ENCODE peak calls at places on chromosome 19, in ten cellular contexts. X is AG09309, W is brain microvascular endothelial cell, A is choroid plexus epithelial cell, P is SK-N-SH, V is body of pancreas, R is hepatocyte, U is Panc1, K is cardiac muscle cell, Y is AG10803. H is an unnamed sample.
A peak's percentile ranks its signal among the peaks of the same experiment; 100 is the strongest.

GRCh38 chr19:5572556-5573286 is 5.0 kb upstream of the TINCR start:
- DNase-seq in X (no peak), W (no peak), A (no peak), P (peak; percentile 15), V (no peak), R (no peak), U (no peak), K (no peak), Y (no peak), H (no peak)

GRCh38 chr19:35756373-35757230 is at the start of gene HSPB6:
- DNase-seq in X (no peak), W (peak; percentile 29), A (peak; percentile 86), P (no peak), V (no peak), R (peak; percentile 75), U (no peak), K (peak; percentile 83), Y (peak; percentile 60), H (no peak)

GRCh38 chr19:41325947-41326706 is 16.2 kb downstream of the CCDC97 start:
- DNase-seq in X (no peak), W (peak; percentile 88), A (peak; percentile 84), P (peak; percentile 81), V (peak; percentile 41), R (peak; percentile 58), U (no peak), K (peak; percentile 57), Y (peak; percentile 85), H (no peak)

GRCh38 chr19:45047188-45047797 is 8.4 kb downstream of the CLASRP start:
- DNase-seq in X (no peak), W (no peak), A (no peak), P (no peak), V (no peak), R (no peak), U (no peak), K (no peak), Y (no peak), H (no peak)

GRCh38 chr19:42248270-42249148 is 6.1 kb upstream of the GSK3A start:
- DNase-seq in X (no peak), W (no peak), A (no peak), P (no peak), V (no peak), R (no peak), U (no peak), K (no peak), Y (no peak), H (no peak)

GRCh38 chr19:13026478-13026999 is 31.3 kb downstream of the NFIX start:
- DNase-seq in X (no peak), W (no peak), A (no peak), P (no peak), V (peak; percentile 80), R (peak; percentile 46), U (no peak), K (peak; percentile 45), Y (peak; percentile 60), H (no peak)

GRCh38 chr19:40443930-40444180 is 280 bp downstream of the SERTAD3 start:
- DNase-seq in X (no peak), W (no peak), A (peak; percentile 43), P (no peak), V (no peak), R (no peak), U (no peak), K (no peak), Y (peak; percentile 16), H (no peak)

GRCh38 chr19:35249848-35250711 is 1.3 kb downstream of the LSR start:
- DNase-seq in X (no peak), W (no peak), A (no peak), P (no peak), V (no peak), R (no peak), U (no peak), K (no peak), Y (no peak), H (no peak)

GRCh38 chr19:23093832-23094231 is 23.0 kb upstream of the ZNF730 start:
- DNase-seq in X (no peak), W (no peak), A (no peak), P (no peak), V (no peak), R (no peak), U (no peak), K (no peak), Y (no peak), H (no peak)

GRCh38 chr19:13839938-13840750 is 36.8 kb upstream of the NANOS3 start:
- DNase-seq in X (no peak), W (no peak), A (no peak), P (no peak), V (peak; percentile 40), R (peak; percentile 28), U (no peak), K (peak; percentile 40), Y (peak; percentile 61), H (no peak)

GRCh38 chr19:23475477-23475876 is 80.2 kb upstream of the ZNF91 start:
- DNase-seq in X (no peak), W (no peak), A (no peak), P (no peak), V (no peak), R (no peak), U (no peak), K (no peak), Y (no peak), H (no peak)

GRCh38 chr19:18046066-18046718 is 38.2 kb downstream of the ARRDC2 start:
- DNase-seq in X (peak; percentile 41), W (peak; percentile 59), A (peak; percentile 67), P (no peak), V (peak; percentile 43), R (no peak), U (no peak), K (peak; percentile 55), Y (peak; percentile 73), H (no peak)

GRCh38 chr19:42024622-42025111 is 30.6 kb upstream of the ATP1A3 start:
- DNase-seq in X (peak; percentile 43), W (no peak), A (no peak), P (no peak), V (peak; percentile 31), R (peak; percentile 54), U (no peak), K (peak; percentile 72), Y (peak; percentile 90), H (peak; percentile 14)

GRCh38 chr19:14804755-14805154 is 26.4 kb upstream of the ADGRE2 start:
- DNase-seq in X (no peak), W (no peak), A (peak; percentile 37), P (no peak), V (no peak), R (no peak), U (no peak), K (no peak), Y (no peak), H (no peak)

GRCh38 chr19:12163841-12164240 is 945 bp downstream of the ZNF136 start:
- DNase-seq in X (peak; percentile 5), W (no peak), A (peak; percentile 34), P (peak; percentile 30), V (no peak), R (peak; percentile 19), U (no peak), K (no peak), Y (peak; percentile 40), H (no peak)

DNA sequence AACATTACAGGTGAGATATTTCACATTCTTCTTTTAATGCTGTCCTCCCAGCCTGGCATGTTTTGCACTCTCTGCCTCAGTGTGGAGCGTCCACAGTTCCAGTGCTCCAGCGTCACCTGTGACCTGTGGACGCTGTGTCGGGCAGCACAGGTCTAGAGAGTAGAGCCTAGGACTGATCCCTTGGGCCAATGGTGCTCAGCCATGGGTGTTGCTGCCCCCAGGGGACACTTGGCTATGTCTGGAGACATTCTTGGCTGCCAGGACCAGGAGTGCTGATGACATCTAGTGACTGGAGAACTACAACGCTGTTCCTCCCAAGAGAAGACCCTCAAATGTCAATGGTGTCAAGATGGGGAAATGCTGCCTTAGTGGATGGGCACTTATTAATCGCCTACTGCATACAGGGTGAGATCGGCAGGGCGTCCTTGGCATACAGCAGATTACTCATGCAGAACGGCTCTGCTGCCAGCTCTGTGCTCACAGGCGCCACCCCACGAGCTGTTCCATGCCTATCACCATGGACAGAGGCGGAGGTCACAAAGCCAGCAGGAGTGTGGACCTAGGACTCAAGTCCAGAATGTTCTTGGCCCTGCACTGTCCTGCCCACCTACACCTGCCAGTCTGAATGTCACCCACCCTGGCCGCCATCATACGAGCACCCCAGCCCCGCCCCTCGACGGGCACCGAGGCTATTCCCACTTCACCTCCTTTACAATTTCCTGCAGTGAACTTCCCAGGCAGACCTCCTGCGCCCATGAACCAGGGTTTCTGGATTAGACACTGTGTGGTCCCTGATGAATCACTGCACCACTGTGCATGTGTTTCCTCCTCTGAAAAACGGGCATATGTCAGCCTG is 13.9 kb upstream of the MADCAM1 start:
- DNase-seq in X (no peak), W (no peak), A (no peak), P (peak; percentile 30), V (peak; percentile 31), R (no peak), U (no peak), K (no peak), Y (no peak), H (no peak)
- TF ChIP-seq CTCF in X (no peak), W (peak; percentile 7), A (no peak), P (no peak), V (peak; percentile 16), R (peak; percentile 7), U (peak; percentile 38), K (no peak), Y (no peak), H (no peak)

GRCh38 chr19:38224014-38224862 is at the start of gene DPF1:
- DNase-seq in X (no peak), W (peak; percentile 70), A (peak; percentile 55), P (peak; percentile 99), V (peak; percentile 27), R (peak; percentile 90), U (no peak), K (peak; percentile 75), Y (peak; percentile 48), H (no peak)
- TF ChIP-seq CTCF in X (no peak), W (peak; percentile 45), A (peak; percentile 41), P (peak; percentile 28), V (peak; percentile 7), R (peak; percentile 35), U (no peak), K (peak; percentile 10), Y (peak; percentile 4), H (no peak)

GRCh38 chr19:4206818-4207484 is 22.4 kb upstream of the EBI3 start:
- DNase-seq in X (no peak), W (no peak), A (peak; percentile 71), P (no peak), V (no peak), R (no peak), U (no peak), K (peak; percentile 30), Y (peak; percentile 38), H (no peak)
- TF ChIP-seq CTCF in X (peak; percentile 64), W (peak; percentile 55), A (peak; percentile 58), P (peak; percentile 53), V (no peak), R (peak; percentile 26), U (peak; percentile 25), K (peak; percentile 26), Y (peak; percentile 41), H (peak; percentile 31)

DNA sequence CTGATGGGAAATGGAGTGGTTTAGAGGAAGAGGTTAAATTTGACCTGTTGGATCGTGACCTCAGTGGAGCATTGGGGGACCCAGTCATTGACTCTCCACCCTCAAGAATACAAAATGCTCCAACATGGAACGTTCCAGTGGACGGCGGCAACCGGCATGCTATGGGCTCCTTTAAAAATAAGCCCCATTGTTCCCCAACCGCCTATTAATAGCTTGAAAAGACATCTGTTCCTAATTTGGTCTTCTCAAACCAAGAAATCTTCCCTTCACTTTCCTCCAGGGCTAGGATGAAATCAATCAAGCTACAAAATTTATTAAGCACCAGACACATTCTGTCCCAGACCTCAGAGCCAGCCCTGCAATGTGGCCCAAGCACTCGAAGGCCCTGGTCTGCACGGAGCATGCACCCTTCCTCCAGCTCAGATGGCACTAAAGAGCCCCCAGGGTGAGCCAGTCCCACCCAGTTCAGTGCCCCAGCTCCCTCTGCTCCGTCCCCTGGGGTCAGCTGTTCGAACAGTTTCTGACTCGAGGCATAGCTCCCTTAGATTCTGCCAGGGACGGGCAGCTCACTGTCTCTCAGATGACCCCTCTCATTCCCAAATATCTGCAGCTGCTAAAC is 22.5 kb upstream of the VSTM2B start:
- DNase-seq in X (no peak), W (no peak), A (no peak), P (no peak), V (no peak), R (no peak), U (no peak), K (no peak), Y (no peak), H (no peak)
- TF ChIP-seq CTCF in X (no peak), W (no peak), A (no peak), P (no peak), V (no peak), R (no peak), U (no peak), K (no peak), Y (no peak), H (no peak)